ENCODE peak calls at places on chromosomes 13 and 19, in four cellular contexts. M, Y, Q and R are unnamed samples.
A peak's percentile ranks its signal among the peaks of the same experiment; 100 is the strongest.

GRCh38 chr19:51156710-51157109 is 14.6 kb downstream of the SIGLEC7 start:
- DNase-seq in Y (no peak), M (no peak), Q (no peak), R (no peak)

GRCh38 chr19:38769635-38770211 is 3.6 kb downstream of the LGALS7 start:
- DNase-seq in M (peak; percentile 95), Q (peak; percentile 16), Y (peak; percentile 90), R (peak; percentile 91)

GRCh38 chr19:55405638-55406037 is 1.9 kb downstream of the UBE2S start:
- DNase-seq in Q (no peak), Y (no peak), M (peak; percentile 26), R (no peak)

GRCh38 chr13:75395056-75395455 is 86.9 kb downstream of the TBC1D4 start:
- DNase-seq in Q (no peak), M (no peak), Y (no peak), R (no peak)

GRCh38 chr13:47437411-47437810 is 540.6 kb upstream of the HTR2A start:
- DNase-seq in Y (no peak), M (no peak), Q (peak; percentile 66), R (no peak)

GRCh38 chr13:34419025-34419424 is 523.0 kb upstream of the NBEA start:
- DNase-seq in Y (no peak), M (no peak), Q (no peak), R (no peak)

GRCh38 chr13:114067886-114068722 is 64.3 kb downstream of the RASA3 start:
- DNase-seq in Y (peak; percentile 19), Q (no peak), M (peak; percentile 65), R (no peak)

GRCh38 chr19:16244091-16244490 is 46.4 kb downstream of the AP1M1 start:
- DNase-seq in M (no peak), Q (peak; percentile 57), Y (no peak), R (no peak)

GRCh38 chr19:48511800-48512503 is at the start of gene LMTK3:
- DNase-seq in Q (no peak), M (peak; percentile 73), Y (peak; percentile 87), R (peak; percentile 80)

GRCh38 chr19:41601771-41602170 is 25.1 kb downstream of the CEACAM4 start:
- DNase-seq in Q (no peak), M (no peak), Y (no peak), R (no peak)

GRCh38 chr19:10333758-10334339 is 520 bp upstream of the RAVER1 start:
- DNase-seq in Y (no peak), Q (no peak), M (no peak), R (no peak)

GRCh38 chr19:34336781-34337271 is 28.2 kb upstream of the GPI start:
- DNase-seq in M (peak; percentile 49), Q (no peak), Y (peak; percentile 39), R (peak; percentile 62)

GRCh38 chr19:16889883-16890460 is 1.2 kb downstream of the F2RL3 start:
- DNase-seq in Y (no peak), M (no peak), Q (no peak), R (no peak)

GRCh38 chr13:78657699-78658629 is 991 bp downstream of the OBI1 start:
- DNase-seq in Q (no peak), M (no peak), Y (no peak), R (peak; percentile 43)

GRCh38 chr19:3189702-3190469 is 4.2 kb downstream of the NCLN start:
- DNase-seq in Y (no peak), M (peak; percentile 31), Q (no peak), R (no peak)

GRCh38 chr13:109159650-109160309 is 530.4 kb downstream of the MYO16 start:
- DNase-seq in M (no peak), Q (no peak), Y (no peak), R (no peak)

GRCh38 chr13:94657167-94657566 is 55.2 kb downstream of the SOX21 start:
- DNase-seq in Y (no peak), M (no peak), Q (no peak), R (no peak)

GRCh38 chr13:92224052-92224821 is 825.8 kb downstream of the GPC5 start:
- DNase-seq in Y (no peak), M (no peak), Q (peak; percentile 69), R (no peak)

GRCh38 chr13:90918551-90918950 is 428.9 kb upstream of the MIR17HG start:
- DNase-seq in Q (no peak), Y (no peak), M (no peak), R (no peak)

GRCh38 chr13:104847863-104848262 is 1687.6 kb downstream of the EFNB2 start:
- DNase-seq in M (no peak), Q (no peak), Y (no peak), R (no peak)

GRCh38 chr13:101869553-101869952 is 417.1 kb downstream of the ITGBL1 start:
- DNase-seq in Q (no peak), M (no peak), Y (no peak), R (no peak)

GRCh38 chr19:47272448-47273312 is 2.0 kb upstream of the INAFM1 start:
- DNase-seq in Y (no peak), M (peak; percentile 75), Q (no peak), R (peak; percentile 51)

GRCh38 chr19:574658-575526 is 2.5 kb downstream of the BSG start:
- DNase-seq in M (no peak), Y (no peak), Q (no peak), R (peak; percentile 77)

GRCh38 chr19:2329162-2329505 is 650 bp downstream of the SPPL2B start:
- DNase-seq in Y (no peak), M (no peak), Q (no peak), R (no peak)

GRCh38 chr13:85241045-85241444 is 558.2 kb downstream of the SLITRK6 start:
- DNase-seq in Q (peak; percentile 24), M (no peak), Y (no peak), R (no peak)

GRCh38 chr13:49821216-49821820 is 28.8 kb upstream of the KPNA3 start:
- DNase-seq in Q (no peak), M (no peak), Y (no peak), R (no peak)
- TF ChIP-seq CTCF in Q (no peak), M (no peak), Y (no peak), R (no peak)

DNA sequence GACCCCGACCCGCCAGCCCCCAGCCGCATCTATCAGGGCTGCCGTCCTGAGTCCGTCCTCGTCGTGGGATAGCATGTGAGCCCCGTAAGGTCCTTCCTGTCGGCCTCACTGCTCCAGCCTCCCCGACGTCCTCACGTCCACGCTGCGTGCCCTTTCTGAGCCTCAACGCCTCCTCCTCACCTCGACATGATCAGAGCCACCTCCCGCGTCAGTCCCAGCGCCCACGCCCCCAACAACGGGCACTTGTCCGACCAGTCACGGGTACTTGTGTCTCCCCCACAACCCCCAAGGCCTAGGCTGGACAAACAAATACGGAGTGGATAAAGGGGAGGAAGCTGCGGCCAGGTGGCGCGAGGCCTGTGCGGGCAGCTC is 665 bp downstream of the ZNF497 start:
- DNase-seq in M (no peak), Y (peak; percentile 21), Q (no peak), R (peak; percentile 77)
- TF ChIP-seq CTCF in M (no peak), Y (no peak), Q (peak; percentile 24), R (no peak)

DNA sequence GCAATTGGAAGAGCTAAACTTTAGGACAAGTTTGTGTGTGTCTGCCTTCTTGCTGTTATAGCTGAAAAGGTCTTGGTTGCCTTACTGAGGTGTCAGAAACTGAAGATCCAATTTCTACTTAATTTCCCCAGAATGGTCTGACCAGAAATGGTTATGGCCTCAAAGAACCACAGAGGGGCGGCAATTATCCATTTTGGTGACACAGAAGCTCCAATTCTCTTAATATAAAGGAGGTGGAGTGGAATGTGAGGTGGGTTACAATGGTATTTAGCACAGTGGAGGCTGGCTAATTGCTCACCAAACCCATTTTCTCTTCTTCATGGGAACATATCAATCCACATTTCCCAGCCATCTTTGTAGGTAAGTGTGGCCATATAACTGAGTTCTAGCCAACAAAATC is 1157.2 kb downstream of the OLFM4 start:
- DNase-seq in Q (no peak), Y (no peak), M (no peak), R (no peak)
- TF ChIP-seq CTCF in Q (no peak), Y (no peak), M (no peak), R (no peak)

GRCh38 chr13:38900188-38900587 is 90.4 kb downstream of the STOML3 start:
- DNase-seq in M (no peak), Q (no peak), Y (no peak), R (no peak)
- TF ChIP-seq CTCF in M (no peak), Q (peak; percentile 15), Y (no peak), R (no peak)

GRCh38 chr19:18603255-18603957 is 3.2 kb downstream of the CRLF1 start:
- DNase-seq in M (no peak), Q (no peak), Y (no peak), R (peak; percentile 53)
- TF ChIP-seq CTCF in M (no peak), Q (peak; percentile 34), Y (no peak), R (no peak)